ENCODE peak calls at places on chromosomes 16 and 17, in seven cellular contexts. Q, Z, T, M, O, N and J are unnamed samples.

GRCh38 chr17:48510761-48511604 is 19.8 kb downstream of the HOXB1 start:
- DNase-seq in Q (no peak), Z (peak), T (peak), M (peak), O (no peak), N (no peak), J (no peak)

GRCh38 chr16:35221482-35222185 is 1762.2 kb downstream of the TP53TG3F start:
- DNase-seq in Q (no peak), Z (no peak), T (no peak), M (no peak), O (no peak), N (no peak), J (no peak)

GRCh38 chr17:36877001-36877400 is 60.3 kb upstream of the LHX1 start:
- DNase-seq in Q (no peak), Z (no peak), T (no peak), M (peak), O (no peak), N (no peak), J (no peak)

GRCh38 chr17:64773386-64773835 is 111.3 kb upstream of the SMURF2 start:
- DNase-seq in Q (no peak), Z (no peak), T (no peak), M (no peak), O (no peak), N (no peak), J (no peak)

GRCh38 chr17:37488009-37488604 is 1.6 kb upstream of the DUSP14 start:
- DNase-seq in Q (peak), Z (peak), T (no peak), M (peak), O (no peak), N (no peak), J (peak)

GRCh38 chr17:61065263-61065773 is 334.3 kb upstream of the TBX2 start:
- DNase-seq in Q (peak), Z (peak), T (no peak), M (peak), O (no peak), N (no peak), J (no peak)

GRCh38 chr17:28947639-28948038 is 3.7 kb downstream of the PHF12 start:
- DNase-seq in Q (no peak), Z (no peak), T (peak), M (no peak), O (no peak), N (no peak), J (no peak)

GRCh38 chr17:65191805-65192740 is 54.9 kb downstream of the RGS9 start:
- DNase-seq in Q (no peak), Z (peak), T (no peak), M (peak), O (no peak), N (no peak), J (no peak)

GRCh38 chr16:68400083-68400923 is 48.0 kb downstream of the SMPD3 start:
- DNase-seq in Q (no peak), Z (no peak), T (no peak), M (no peak), O (no peak), N (no peak), J (no peak)

GRCh38 chr17:38333635-38334295 is 10.0 kb downstream of the GPR179 start:
- DNase-seq in Q (peak), Z (peak), T (peak), M (peak), O (peak), N (no peak), J (no peak)

GRCh38 chr16:49659356-49659755 is 196.6 kb downstream of the ZNF423 start:
- DNase-seq in Q (no peak), Z (no peak), T (no peak), M (no peak), O (no peak), N (no peak), J (no peak)

GRCh38 chr16:77290451-77291110 is 91.4 kb downstream of the SYCE1L start:
- DNase-seq in Q (no peak), Z (peak), T (no peak), M (no peak), O (no peak), N (no peak), J (no peak)